ENCODE peak calls at places on chromosomes 16 and 17, in seven cellular contexts. One of them, this sample, is unnamed.

GRCh38 chr17:80431246-80432195 is 16.6 kb downstream of the ENDOV start:
- DNase-seq in neural crest cell: no peak
- DNase-seq in ascending aorta: no peak
- DNase-seq in anterior cingulate cortex: no peak
- DNase-seq in dermis microvascular lymphatic vessel endothelial cell: no peak
- DNase-seq in stomach: no peak
- DNase-seq in GM20000: no peak
- DNase-seq in this sample: no peak

GRCh38 chr16:73095142-73095791 is 47.3 kb upstream of the ZFHX3 start:
- DNase-seq in dermis microvascular lymphatic vessel endothelial cell: no peak
- DNase-seq in ascending aorta: no peak
- DNase-seq in neural crest cell: no peak
- DNase-seq in GM20000: no peak
- DNase-seq in anterior cingulate cortex: no peak
- DNase-seq in stomach: no peak
- DNase-seq in this sample: peak; percentile 41

GRCh38 chr17:4899341-4900230 is at the start of gene C17orf107:
- DNase-seq in stomach: peak; percentile 91
- DNase-seq in neural crest cell: no peak
- DNase-seq in anterior cingulate cortex: peak; percentile 78
- DNase-seq in ascending aorta: peak; percentile 84
- DNase-seq in GM20000: peak; percentile 95
- DNase-seq in dermis microvascular lymphatic vessel endothelial cell: peak; percentile 27
- DNase-seq in this sample: no peak

GRCh38 chr17:2158011-2158410 is 103.1 kb downstream of the HIC1 start:
- DNase-seq in stomach: no peak
- DNase-seq in anterior cingulate cortex: no peak
- DNase-seq in dermis microvascular lymphatic vessel endothelial cell: no peak
- DNase-seq in ascending aorta: no peak
- DNase-seq in neural crest cell: no peak
- DNase-seq in GM20000: no peak
- DNase-seq in this sample: no peak

GRCh38 chr17:47286198-47286914 is 32.7 kb downstream of the ITGB3 start:
- DNase-seq in neural crest cell: no peak
- DNase-seq in ascending aorta: no peak
- DNase-seq in GM20000: peak; percentile 73
- DNase-seq in stomach: no peak
- DNase-seq in dermis microvascular lymphatic vessel endothelial cell: no peak
- DNase-seq in anterior cingulate cortex: no peak
- DNase-seq in this sample: no peak

GRCh38 chr16:85765273-85765672 is 14.4 kb upstream of the C16orf74 start:
- DNase-seq in neural crest cell: no peak
- DNase-seq in dermis microvascular lymphatic vessel endothelial cell: no peak
- DNase-seq in anterior cingulate cortex: no peak
- DNase-seq in GM20000: no peak
- DNase-seq in ascending aorta: no peak
- DNase-seq in stomach: no peak
- DNase-seq in this sample: no peak

GRCh38 chr17:28738680-28739384 is 5.0 kb upstream of the TRAF4 start:
- DNase-seq in anterior cingulate cortex: no peak
- DNase-seq in neural crest cell: no peak
- DNase-seq in stomach: no peak
- DNase-seq in GM20000: peak; percentile 57
- DNase-seq in ascending aorta: no peak
- DNase-seq in dermis microvascular lymphatic vessel endothelial cell: no peak
- DNase-seq in this sample: no peak

GRCh38 chr16:69906838-69907301 is 44.3 kb upstream of the CLEC18A start:
- DNase-seq in dermis microvascular lymphatic vessel endothelial cell: no peak
- DNase-seq in stomach: no peak
- DNase-seq in neural crest cell: no peak
- DNase-seq in ascending aorta: no peak
- DNase-seq in anterior cingulate cortex: no peak
- DNase-seq in GM20000: no peak
- DNase-seq in this sample: no peak

GRCh38 chr17:34628883-34629282 is 49.5 kb downstream of the TMEM132E start:
- DNase-seq in GM20000: no peak
- DNase-seq in stomach: no peak
- DNase-seq in neural crest cell: no peak
- DNase-seq in dermis microvascular lymphatic vessel endothelial cell: no peak
- DNase-seq in anterior cingulate cortex: no peak
- DNase-seq in ascending aorta: no peak
- DNase-seq in this sample: no peak